ENCODE peak calls at places on chromosomes 4 and X, in four cellular contexts. One of them, this sample, is unnamed.

GRCh38 chr4:117324851-117325491 is 239.6 kb upstream of the TRAM1L1 start:
- DNase-seq in anterior cingulate cortex: no peak
- DNase-seq in NCI-H1092: no peak
- DNase-seq in spleen: no peak
- DNase-seq in this sample: no peak

GRCh38 chrX:150482537-150483217 is 85.7 kb upstream of the MTM1 start:
- DNase-seq in spleen: no peak
- DNase-seq in NCI-H1092: no peak
- DNase-seq in anterior cingulate cortex: no peak
- DNase-seq in this sample: no peak

GRCh38 chrX:1196436-1196835 is 16.0 kb downstream of the CRLF2 start:
- DNase-seq in NCI-H1092: no peak
- DNase-seq in spleen: peak
- DNase-seq in anterior cingulate cortex: no peak
- DNase-seq in this sample: peak

GRCh38 chrX:42755820-42756219 is 22.1 kb downstream of the PPP1R2C start:
- DNase-seq in NCI-H1092: no peak
- DNase-seq in spleen: no peak
- DNase-seq in anterior cingulate cortex: no peak
- DNase-seq in this sample: no peak

GRCh38 chr4:76384052-76384451 is 36.9 kb downstream of the CCDC158 start:
- DNase-seq in anterior cingulate cortex: no peak
- DNase-seq in NCI-H1092: no peak
- DNase-seq in spleen: no peak
- DNase-seq in this sample: no peak

GRCh38 chrX:48573690-48574269 is 504 bp upstream of the RBM3 start:
- DNase-seq in spleen: peak
- DNase-seq in anterior cingulate cortex: no peak
- DNase-seq in NCI-H1092: no peak
- DNase-seq in this sample: peak

GRCh38 chr4:163137581-163137980 is 29.1 kb downstream of the NAF1 start:
- DNase-seq in anterior cingulate cortex: no peak
- DNase-seq in spleen: no peak
- DNase-seq in NCI-H1092: no peak
- DNase-seq in this sample: no peak

GRCh38 chrX:1582686-1583437 is 8.5 kb upstream of the AKAP17A start:
- DNase-seq in NCI-H1092: no peak
- DNase-seq in spleen: no peak
- DNase-seq in anterior cingulate cortex: no peak
- DNase-seq in this sample: peak

GRCh38 chrX:137574784-137575298 is 8.9 kb downstream of the ZIC3 start:
- DNase-seq in NCI-H1092: no peak
- DNase-seq in spleen: no peak
- DNase-seq in anterior cingulate cortex: no peak
- DNase-seq in this sample: no peak

GRCh38 chrX:140149761-140150160 is 184.4 kb upstream of the CXorf66 start:
- DNase-seq in anterior cingulate cortex: no peak
- DNase-seq in NCI-H1092: no peak
- DNase-seq in spleen: no peak
- DNase-seq in this sample: no peak

GRCh38 chrX:119605398-119605738 is 856 bp downstream of the NKRF start:
- DNase-seq in spleen: peak
- DNase-seq in NCI-H1092: no peak
- DNase-seq in anterior cingulate cortex: no peak
- DNase-seq in this sample: peak

GRCh38 chr4:55931833-55932232 is 16.9 kb upstream of the CEP135 start:
- DNase-seq in NCI-H1092: no peak
- DNase-seq in anterior cingulate cortex: no peak
- DNase-seq in spleen: no peak
- DNase-seq in this sample: no peak

GRCh38 chr4:17168571-17168970 is 270.1 kb upstream of the LDB2 start:
- DNase-seq in spleen: no peak
- DNase-seq in NCI-H1092: no peak
- DNase-seq in anterior cingulate cortex: no peak
- DNase-seq in this sample: no peak

GRCh38 chr4:80237992-80238391 is 28.5 kb upstream of the FGF5 start:
- DNase-seq in spleen: no peak
- DNase-seq in NCI-H1092: no peak
- DNase-seq in anterior cingulate cortex: no peak
- DNase-seq in this sample: no peak

GRCh38 chrX:71871367-71871766 is 39.3 kb upstream of the NHSL2 start:
- DNase-seq in NCI-H1092: no peak
- DNase-seq in spleen: no peak
- DNase-seq in anterior cingulate cortex: no peak
- DNase-seq in this sample: no peak

GRCh38 chr4:53450773-53451172 is 73.3 kb downstream of the FIP1L1 start:
- DNase-seq in anterior cingulate cortex: no peak
- DNase-seq in spleen: no peak
- DNase-seq in NCI-H1092: no peak
- DNase-seq in this sample: no peak

GRCh38 chr4:10032625-10033024 is 11.3 kb upstream of the SLC2A9 start:
- DNase-seq in NCI-H1092: no peak
- DNase-seq in spleen: no peak
- DNase-seq in anterior cingulate cortex: no peak
- DNase-seq in this sample: peak

GRCh38 chr4:70183168-70183939 is 12.2 kb upstream of the ODAM start:
- DNase-seq in anterior cingulate cortex: no peak
- DNase-seq in NCI-H1092: peak
- DNase-seq in spleen: no peak
- DNase-seq in this sample: no peak

GRCh38 chr4:30600246-30600645 is 119.9 kb upstream of the PCDH7 start:
- DNase-seq in NCI-H1092: no peak
- DNase-seq in anterior cingulate cortex: no peak
- DNase-seq in spleen: no peak
- DNase-seq in this sample: no peak

GRCh38 chr4:46179356-46179755 is 55.5 kb upstream of the GABRG1 start:
- DNase-seq in NCI-H1092: no peak
- DNase-seq in anterior cingulate cortex: no peak
- DNase-seq in spleen: no peak
- DNase-seq in this sample: no peak

GRCh38 chr4:116217781-116218180 is 867.6 kb downstream of the TRAM1L1 start:
- DNase-seq in anterior cingulate cortex: no peak
- DNase-seq in spleen: no peak
- DNase-seq in NCI-H1092: no peak
- DNase-seq in this sample: no peak

GRCh38 chrX:69229436-69229835 is 64.2 kb upstream of the PJA1 start:
- DNase-seq in anterior cingulate cortex: no peak
- DNase-seq in spleen: no peak
- DNase-seq in NCI-H1092: no peak
- DNase-seq in this sample: no peak